ENCODE peak calls at places on chromosomes 11 and 22, in five cellular contexts. B, G, L, Y and O are unnamed samples.

GRCh38 chr11:94680426-94680825 is 87.7 kb upstream of the AMOTL1 start:
- DNase-seq in Y (no peak), L (no peak), B (no peak), G (no peak), O (no peak)

GRCh38 chr11:32081129-32081641 is 9.7 kb upstream of the RCN1 start:
- DNase-seq in L (no peak), Y (no peak), B (peak), G (no peak), O (no peak)

GRCh38 chr11:62918531-62918930 is 2.6 kb downstream of the CHRM1 start:
- DNase-seq in B (no peak), G (no peak), Y (no peak), L (no peak), O (no peak)

GRCh38 chr22:46796566-46797195 is 34.2 kb downstream of the TBC1D22A start:
- DNase-seq in G (no peak), Y (no peak), L (no peak), B (no peak), O (no peak)

GRCh38 chr22:25027959-25028840 is 75.7 kb downstream of the KIAA1671 start:
- DNase-seq in B (no peak), L (peak), G (no peak), Y (no peak), O (no peak)

GRCh38 chr11:1756791-1757771 is 6.6 kb downstream of the CTSD start:
- DNase-seq in L (no peak), G (no peak), B (no peak), Y (no peak), O (no peak)

GRCh38 chr22:35761037-35761436 is 43.4 kb downstream of the APOL5 start:
- DNase-seq in B (peak), G (peak), Y (no peak), L (no peak), O (no peak)

GRCh38 chr11:58530236-58530635 is 22.3 kb upstream of the OR5B21 start:
- DNase-seq in L (no peak), Y (no peak), G (no peak), B (no peak), O (no peak)

GRCh38 chr22:27090595-27090994 is 433.2 kb downstream of the MIAT start:
- DNase-seq in Y (no peak), L (no peak), B (no peak), G (no peak), O (no peak)

GRCh38 chr22:44363214-44363979 is 50.6 kb upstream of the SHISAL1 start:
- DNase-seq in G (no peak), Y (no peak), B (peak), L (no peak), O (no peak)

GRCh38 chr11:130457909-130458729 is 9.7 kb downstream of the ADAMTS15 start:
- DNase-seq in L (no peak), B (no peak), Y (no peak), G (no peak), O (no peak)

GRCh38 chr11:45073575-45074225 is 72.7 kb upstream of the PRDM11 start:
- DNase-seq in G (no peak), B (no peak), L (no peak), Y (no peak), O (no peak)

DNA sequence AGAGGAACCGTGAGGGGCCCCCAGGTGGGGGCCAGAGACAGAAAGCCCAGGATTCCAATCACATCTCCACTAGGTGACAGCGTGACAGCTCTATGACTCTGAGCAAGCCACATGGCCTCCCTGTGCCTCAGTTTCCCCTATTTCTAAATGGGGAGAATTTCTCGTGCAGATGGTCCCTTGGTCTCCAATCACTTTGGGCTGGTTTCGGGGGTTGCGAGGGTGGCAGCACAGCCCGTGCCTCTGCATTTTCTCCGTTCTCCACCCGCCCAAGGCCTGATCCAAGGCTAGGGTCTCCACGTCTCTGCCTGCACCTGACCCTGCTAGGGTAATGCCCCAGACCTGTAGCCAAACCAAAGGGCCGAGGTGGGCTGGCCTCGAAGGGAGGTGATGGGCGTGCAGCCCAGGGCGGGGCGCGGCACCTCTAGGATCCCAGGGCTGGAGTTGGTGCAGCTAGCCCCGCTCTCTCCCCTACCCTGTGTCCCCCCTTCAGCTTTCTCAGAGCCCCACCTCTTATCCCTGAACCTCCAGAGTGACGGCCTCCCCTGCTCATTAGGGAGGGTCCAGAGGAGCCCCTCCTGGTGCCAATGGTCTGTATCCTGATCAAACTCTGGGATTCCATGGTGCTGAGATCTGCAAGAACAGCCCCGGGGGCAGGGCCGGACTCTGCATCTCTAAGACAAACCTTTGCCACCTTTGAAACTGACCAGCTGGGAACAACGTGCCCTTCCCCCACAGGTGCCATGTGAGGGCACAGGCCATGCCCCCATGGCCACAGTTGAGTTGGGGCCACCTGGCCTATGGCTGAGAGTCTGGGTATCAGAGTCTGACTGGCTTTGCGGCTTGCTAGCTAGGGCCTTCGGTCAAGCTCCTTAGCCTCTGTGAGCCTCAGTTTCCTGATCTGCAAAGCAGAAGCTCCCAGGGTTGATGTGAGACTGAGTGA is 22.9 kb upstream of the CBX7 start:
- DNase-seq in G (no peak), L (no peak), B (no peak), Y (no peak), O (no peak)
- TF ChIP-seq ATF3 in G (no peak), L (no peak), B (no peak), Y (no peak), O (no peak)

DNA sequence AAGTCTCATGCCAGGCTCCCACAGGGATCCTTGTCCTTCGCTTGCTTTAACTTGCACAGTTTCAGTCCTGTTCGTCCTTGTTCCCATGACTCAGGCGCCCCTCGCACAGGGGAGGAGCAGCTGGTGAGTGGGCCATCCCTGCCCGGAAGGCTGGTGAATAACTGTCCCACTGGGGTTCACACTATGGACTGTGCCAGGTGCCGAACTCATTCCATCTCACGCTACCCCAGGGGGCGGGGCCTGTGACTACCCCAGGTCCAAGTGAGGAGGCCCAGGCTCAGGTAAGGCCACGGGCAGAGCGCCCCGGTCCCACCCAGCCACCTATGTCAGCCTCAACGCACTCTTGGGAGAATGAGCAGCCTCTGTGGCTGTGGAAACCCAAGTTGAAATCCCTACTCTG is 7.2 kb upstream of the CARD10 start:
- DNase-seq in L (no peak), G (no peak), Y (no peak), B (no peak), O (no peak)
- TF ChIP-seq SIN3A in L (no peak), G (no peak), Y (no peak), B (no peak), O (no peak)

DNA sequence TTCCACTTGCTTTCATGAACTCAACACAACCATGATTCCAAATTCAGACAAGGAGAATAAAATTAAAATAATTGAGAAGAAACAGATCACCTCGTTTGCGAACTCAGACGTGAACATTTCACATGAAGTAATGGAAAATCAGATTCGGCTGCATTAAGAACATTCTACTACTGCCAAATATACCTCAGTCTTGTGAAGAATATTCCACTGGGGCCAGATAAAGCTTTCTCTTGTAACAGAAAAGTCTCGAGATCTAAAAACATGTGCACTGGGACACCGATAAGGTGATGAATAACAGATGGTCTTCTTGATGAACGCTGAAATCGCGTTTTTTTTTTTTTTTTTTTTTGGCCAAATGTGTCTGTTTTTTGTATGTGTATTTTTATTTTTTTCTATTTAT is 761.1 kb downstream of the BRD1 start:
- DNase-seq in Y (no peak), G (no peak), L (no peak), B (no peak), O (no peak)
- TF ChIP-seq ATF3 in Y (no peak), G (no peak), L (no peak), B (no peak), O (no peak)

GRCh38 chr11:114179234-114179941 is 116.8 kb upstream of the NNMT start:
- DNase-seq in L (no peak), B (no peak), G (no peak), Y (no peak), O (no peak)
- TF ChIP-seq SIN3A in L (no peak), B (no peak), G (no peak), Y (no peak), O (no peak)